ENCODE peak calls at places on chromosomes 16 and 17, in nine cellular contexts. J is GM13976, A is GM10248, U is WTC11, O is IMR-90, G is AG04449, R is ascending aorta, I is cardiac fibroblast, S is neural progenitor cell. M is an unnamed sample.

GRCh38 chr17:35903451-35903850 is 23.3 kb upstream of the CCL5 start:
- DNase-seq in J (no peak), A (no peak), U (no peak), O (no peak), G (no peak), R (no peak), I (no peak), S (no peak), M (no peak)

GRCh38 chr16:66489818-66490217 is 60.1 kb downstream of the TK2 start:
- DNase-seq in J (no peak), A (no peak), U (no peak), O (no peak), G (no peak), R (no peak), I (no peak), S (no peak), M (no peak)

GRCh38 chr17:74750327-74751069 is 2.1 kb downstream of the NHERF1 start:
- DNase-seq in J (no peak), A (no peak), U (no peak), O (no peak), G (no peak), R (no peak), I (no peak), S (no peak), M (no peak)

GRCh38 chr17:5809580-5810188 is 225.4 kb upstream of the NLRP1 start:
- DNase-seq in J (no peak), A (no peak), U (no peak), O (no peak), G (no peak), R (no peak), I (no peak), S (peak; percentile 36), M (no peak)

GRCh38 chr16:23072084-23072599 is 77.1 kb downstream of the USP31 start:
- DNase-seq in J (no peak), A (no peak), U (no peak), O (peak; percentile 77), G (no peak), R (peak; percentile 34), I (peak; percentile 84), S (no peak), M (no peak)

GRCh38 chr17:72726936-72727335 is 365.6 kb downstream of the SLC39A11 start:
- DNase-seq in J (peak; percentile 78), A (peak; percentile 79), U (no peak), O (peak; percentile 77), G (no peak), R (no peak), I (no peak), S (no peak), M (no peak)

GRCh38 chr16:73057369-73058210 is 9.7 kb upstream of the ZFHX3 start:
- DNase-seq in J (peak; percentile 71), A (peak; percentile 57), U (peak; percentile 42), O (no peak), G (no peak), R (no peak), I (peak; percentile 59), S (peak; percentile 75), M (peak; percentile 62)

GRCh38 chr16:86922311-86922710 is 344.0 kb downstream of the FOXL1 start:
- DNase-seq in J (no peak), A (no peak), U (no peak), O (no peak), G (no peak), R (no peak), I (no peak), S (no peak), M (no peak)

GRCh38 chr16:86026916-86027315 is 128.0 kb downstream of the IRF8 start:
- DNase-seq in J (no peak), A (no peak), U (no peak), O (no peak), G (no peak), R (no peak), I (no peak), S (no peak), M (no peak)

GRCh38 chr16:84322749-84323148 is 28.1 kb downstream of the WFDC1 start:
- DNase-seq in J (no peak), A (no peak), U (no peak), O (no peak), G (no peak), R (no peak), I (no peak), S (no peak), M (no peak)
- TF ChIP-seq CTCF in J (no peak), A (no peak), U (no peak), O (no peak), G (no peak), R (no peak), I (no peak), S (no peak), M (no peak)

DNA sequence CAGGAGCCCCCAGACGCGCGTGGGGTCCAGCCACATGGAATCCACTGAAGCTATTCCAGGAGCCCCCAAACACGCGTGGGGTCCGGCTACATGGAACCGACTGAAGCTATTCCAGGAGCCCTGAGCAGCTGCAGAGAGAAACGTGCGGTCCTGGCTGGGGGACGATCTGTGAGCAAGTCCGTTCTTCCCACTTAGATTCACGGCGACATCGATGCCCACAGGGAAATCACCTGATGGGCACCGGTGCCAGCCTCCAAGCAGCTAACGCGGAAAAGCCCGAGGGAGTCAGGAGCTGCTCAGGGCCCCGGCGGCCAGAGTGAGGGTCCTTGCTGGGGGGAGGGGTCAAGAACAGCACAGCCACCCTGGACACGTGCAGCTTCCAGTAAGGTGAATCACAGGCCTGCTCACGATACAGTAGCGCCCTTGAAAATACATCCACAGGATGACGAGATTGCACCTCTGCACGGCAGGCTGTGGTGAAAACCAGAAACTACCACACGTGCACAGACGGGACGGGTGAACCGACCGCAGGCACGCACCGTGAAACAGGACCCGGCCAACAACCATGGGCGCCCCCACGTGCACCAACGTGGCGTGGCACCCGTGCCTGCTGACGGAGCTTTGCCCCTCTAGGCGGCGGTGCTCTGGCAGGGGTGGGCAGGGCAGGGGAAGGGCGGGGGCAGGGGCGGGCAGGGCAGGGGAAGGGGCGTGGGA is 77.7 kb upstream of the GNG13 start:
- DNase-seq in J (no peak), A (no peak), U (peak; percentile 69), O (peak; percentile 35), G (no peak), R (no peak), I (no peak), S (peak; percentile 63), M (peak; percentile 57)
- TF ChIP-seq CTCF in J (no peak), A (no peak), U (peak; percentile 21), O (peak; percentile 34), G (peak; percentile 7), R (no peak), I (no peak), S (peak; percentile 51), M (peak; percentile 19)

DNA sequence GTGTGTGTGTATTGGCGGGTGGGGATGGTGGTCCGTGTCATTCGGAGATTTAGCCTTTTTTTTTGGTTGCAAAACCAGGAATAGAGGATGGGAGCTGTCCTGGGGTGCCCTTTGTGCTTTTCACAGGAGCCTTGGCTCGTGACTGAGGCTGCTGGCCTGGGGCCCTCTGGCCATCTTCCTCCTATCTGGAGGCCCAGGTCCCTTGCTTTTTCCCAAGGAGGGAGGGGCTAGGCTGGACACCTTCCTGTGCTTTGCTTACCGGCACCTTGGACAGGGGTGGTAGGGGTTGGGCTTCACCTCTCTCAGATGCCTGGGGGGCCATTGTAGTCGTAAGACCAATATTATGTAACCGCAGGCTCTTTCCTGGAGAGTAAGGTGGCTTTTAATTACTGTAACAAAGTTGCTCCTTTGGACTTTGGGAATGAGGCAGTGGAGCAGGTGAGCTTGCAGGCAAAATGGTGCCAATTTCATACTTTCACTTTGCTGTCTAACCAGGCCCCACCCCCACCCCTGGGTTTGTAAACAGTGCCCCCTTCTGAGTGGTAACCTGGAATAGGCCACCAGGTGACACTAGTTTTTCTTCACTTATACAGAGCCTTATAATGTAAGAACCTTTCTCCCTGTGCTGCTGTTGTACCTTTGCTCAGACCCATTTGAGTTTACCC is 1.2 kb downstream of the DYNLL2 start:
- DNase-seq in J (peak; percentile 61), A (peak; percentile 64), U (peak; percentile 50), O (no peak), G (no peak), R (no peak), I (peak; percentile 19), S (peak; percentile 54), M (no peak)
- TF ChIP-seq CTCF in J (peak; percentile 27), A (peak; percentile 20), U (no peak), O (no peak), G (peak; percentile 2), R (no peak), I (no peak), S (peak; percentile 45), M (no peak)

GRCh38 chr16:71542377-71542776 is 16.2 kb downstream of the CHST4 start:
- DNase-seq in J (peak; percentile 64), A (peak; percentile 69), U (peak; percentile 87), O (peak; percentile 6), G (no peak), R (no peak), I (peak; percentile 30), S (peak; percentile 84), M (peak; percentile 71)
- TF ChIP-seq CTCF in J (peak; percentile 56), A (peak; percentile 69), U (peak; percentile 70), O (peak; percentile 38), G (peak; percentile 51), R (no peak), I (peak; percentile 56), S (peak; percentile 79), M (peak; percentile 62)

M was measured in nephron progenitor cell.